ENCODE peak calls at places on chromosomes 13 and 19, in four cellular contexts. F is nephron progenitor cell, D is choroid plexus epithelial cell, Z is neural progenitor cell. S is an unnamed sample.

GRCh38 chr19:10998045-10998533 is 37.3 kb downstream of the SMARCA4 start:
- DNase-seq in F (no peak), D (peak), Z (no peak), S (no peak)

GRCh38 chr19:33344210-33344609 is 29.3 kb upstream of the CEBPG start:
- DNase-seq in F (peak), D (no peak), Z (peak), S (no peak)

GRCh38 chr19:56405062-56405461 is 930 bp downstream of the ZNF583 start:
- DNase-seq in F (no peak), D (no peak), Z (no peak), S (no peak)

GRCh38 chr19:35738887-35739229 is 3.4 kb downstream of the IGFLR1 start:
- DNase-seq in F (no peak), D (no peak), Z (no peak), S (no peak)

GRCh38 chr19:45615795-45616708 is 14.0 kb upstream of the GPR4 start:
- DNase-seq in F (peak), D (peak), Z (peak), S (peak)

GRCh38 chr19:35224681-35225604 is 3.6 kb downstream of the FAM187B start:
- DNase-seq in F (no peak), D (no peak), Z (no peak), S (peak)

GRCh38 chr19:57290970-57291369 is 10.7 kb downstream of the ZNF460 start:
- DNase-seq in F (no peak), D (no peak), Z (no peak), S (no peak)

GRCh38 chr19:50406156-50406820 is 12.4 kb upstream of the SPIB start:
- DNase-seq in F (no peak), D (no peak), Z (no peak), S (no peak)

GRCh38 chr13:102461302-102461701 is 59.5 kb upstream of the FGF14 start:
- DNase-seq in F (no peak), D (peak), Z (no peak), S (no peak)

GRCh38 chr13:51768378-51768921 is 35.5 kb downstream of the DHRS12 start:
- DNase-seq in F (peak), D (no peak), Z (peak), S (no peak)
- TF ChIP-seq CTCF in F (peak), D (peak), Z (peak), S (no peak)

GRCh38 chr19:13008926-13009787 is 13.9 kb downstream of the NFIX start:
- DNase-seq in F (no peak), D (no peak), Z (no peak), S (no peak)
- TF ChIP-seq CTCF in F (no peak), D (no peak), Z (no peak), S (no peak)

DNA sequence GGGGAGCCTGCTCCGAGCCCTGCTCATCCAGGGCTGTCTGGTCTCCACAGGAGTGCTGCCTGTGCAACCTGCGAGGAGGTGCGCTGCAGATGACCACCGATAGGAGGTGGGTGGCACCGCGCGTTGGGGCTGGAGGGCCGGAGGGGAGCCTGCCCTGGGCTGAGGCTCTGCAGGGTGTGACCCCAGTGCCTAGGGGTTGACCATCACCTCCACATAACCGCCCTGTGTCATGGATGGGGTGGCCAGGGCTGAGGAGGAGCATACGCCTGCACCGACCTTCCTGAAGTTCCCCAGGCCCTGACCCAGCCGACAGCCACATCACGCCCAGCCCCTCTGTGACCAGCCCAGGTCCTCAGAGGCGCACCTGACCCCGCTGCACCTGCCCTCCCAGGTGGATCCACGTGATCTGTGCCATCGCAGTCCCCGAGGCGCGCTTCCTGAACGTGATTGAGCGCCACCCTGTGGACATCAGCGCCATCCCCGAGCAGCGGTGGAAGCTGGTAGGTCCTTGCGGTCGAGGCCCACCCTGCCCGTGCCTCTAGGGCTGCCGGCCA is 168.7 kb downstream of the KDM4B start:
- DNase-seq in F (no peak), D (no peak), Z (peak), S (no peak)
- TF ChIP-seq CTCF in F (peak), D (peak), Z (peak), S (no peak)

GRCh38 chr13:66992683-66993082 is 237.5 kb downstream of the PCDH9 start:
- DNase-seq in F (no peak), D (peak), Z (no peak), S (no peak)

GRCh38 chr13:66995366-66995663 is 234.8 kb downstream of the PCDH9 start:
- DNase-seq in F (no peak), D (no peak), Z (no peak), S (no peak)

GRCh38 chr13:66992183-66992582 is 238.0 kb downstream of the PCDH9 start:
- DNase-seq in F (no peak), D (peak), Z (no peak), S (no peak)

GRCh38 chr13:66994498-66995365 is 235.4 kb downstream of the PCDH9 start:
- DNase-seq in F (no peak), D (no peak), Z (no peak), S (no peak)

GRCh38 chr13:66994097-66994496 is 236.0 kb downstream of the PCDH9 start:
- DNase-seq in F (peak), D (peak), Z (peak), S (peak)
- TF ChIP-seq CTCF in F (peak), D (peak), Z (peak), S (peak)

GRCh38 chr13:29081697-29082440 is 261.7 kb downstream of the MTUS2 start:
- DNase-seq in F (no peak), D (no peak), Z (no peak), S (no peak)

GRCh38 chr13:29077051-29077813 is 257.1 kb downstream of the MTUS2 start:
- DNase-seq in F (no peak), D (no peak), Z (no peak), S (no peak)

GRCh38 chr13:29081036-29081435 is 260.9 kb downstream of the MTUS2 start:
- DNase-seq in F (no peak), D (peak), Z (no peak), S (peak)
- TF ChIP-seq CTCF in F (no peak), D (peak), Z (no peak), S (peak)